ENCODE peak calls at places on chromosome 2, in eight cellular contexts. One of them, this sample, is unnamed.

GRCh38 chr2:3040066-3040428 is 337.6 kb downstream of the EIPR1 start:
- DNase-seq in GM12878: no peak
- DNase-seq in cardiac fibroblast: no peak
- DNase-seq in spleen: no peak
- DNase-seq in Calu3: no peak
- DNase-seq in nephron progenitor cell: no peak
- DNase-seq in B cell: no peak
- DNase-seq in fibroblast of the aortic adventitia: no peak
- DNase-seq in this sample: no peak

GRCh38 chr2:196331143-196331542 is 159.8 kb upstream of the STK17B start:
- DNase-seq in GM12878: no peak
- DNase-seq in cardiac fibroblast: peak
- DNase-seq in spleen: no peak
- DNase-seq in Calu3: peak
- DNase-seq in nephron progenitor cell: no peak
- DNase-seq in B cell: no peak
- DNase-seq in fibroblast of the aortic adventitia: peak
- DNase-seq in this sample: no peak

GRCh38 chr2:20617892-20618467 is 32.9 kb downstream of the HS1BP3 start:
- DNase-seq in GM12878: no peak
- DNase-seq in cardiac fibroblast: peak
- DNase-seq in spleen: peak
- DNase-seq in Calu3: peak
- DNase-seq in nephron progenitor cell: no peak
- DNase-seq in B cell: no peak
- DNase-seq in fibroblast of the aortic adventitia: peak
- DNase-seq in this sample: no peak

GRCh38 chr2:51720826-51721225 is 688.9 kb upstream of the NRXN1 start:
- DNase-seq in GM12878: no peak
- DNase-seq in cardiac fibroblast: no peak
- DNase-seq in spleen: no peak
- DNase-seq in Calu3: no peak
- DNase-seq in nephron progenitor cell: no peak
- DNase-seq in B cell: no peak
- DNase-seq in fibroblast of the aortic adventitia: peak
- DNase-seq in this sample: no peak

GRCh38 chr2:226609361-226609760 is 190.3 kb downstream of the IRS1 start:
- DNase-seq in GM12878: no peak
- DNase-seq in cardiac fibroblast: peak
- DNase-seq in spleen: no peak
- DNase-seq in Calu3: no peak
- DNase-seq in nephron progenitor cell: no peak
- DNase-seq in B cell: no peak
- DNase-seq in fibroblast of the aortic adventitia: peak
- DNase-seq in this sample: no peak

GRCh38 chr2:218960196-218961165 is 1.0 kb downstream of the CDK5R2 start:
- DNase-seq in GM12878: no peak
- DNase-seq in cardiac fibroblast: no peak
- DNase-seq in spleen: no peak
- DNase-seq in Calu3: no peak
- DNase-seq in nephron progenitor cell: peak
- DNase-seq in B cell: peak
- DNase-seq in fibroblast of the aortic adventitia: no peak
- DNase-seq in this sample: peak

GRCh38 chr2:12051831-12052230 is 305.4 kb downstream of the LPIN1 start:
- DNase-seq in GM12878: no peak
- DNase-seq in cardiac fibroblast: peak
- DNase-seq in spleen: no peak
- DNase-seq in Calu3: no peak
- DNase-seq in nephron progenitor cell: no peak
- DNase-seq in B cell: no peak
- DNase-seq in fibroblast of the aortic adventitia: peak
- DNase-seq in this sample: no peak

GRCh38 chr2:137547842-137548241 is 416.4 kb upstream of the HNMT start:
- DNase-seq in GM12878: no peak
- DNase-seq in cardiac fibroblast: no peak
- DNase-seq in spleen: no peak
- DNase-seq in Calu3: no peak
- DNase-seq in nephron progenitor cell: no peak
- DNase-seq in B cell: no peak
- DNase-seq in fibroblast of the aortic adventitia: no peak
- DNase-seq in this sample: no peak

GRCh38 chr2:136235451-136236418 is 117.8 kb upstream of the CXCR4 start:
- DNase-seq in GM12878: no peak
- DNase-seq in cardiac fibroblast: peak
- DNase-seq in spleen: no peak
- DNase-seq in Calu3: peak
- DNase-seq in nephron progenitor cell: no peak
- DNase-seq in B cell: no peak
- DNase-seq in fibroblast of the aortic adventitia: peak
- DNase-seq in this sample: no peak

GRCh38 chr2:122031544-122032263 is 276.3 kb downstream of the TSN start:
- DNase-seq in GM12878: peak
- DNase-seq in cardiac fibroblast: peak
- DNase-seq in spleen: no peak
- DNase-seq in Calu3: no peak
- DNase-seq in nephron progenitor cell: no peak
- DNase-seq in B cell: no peak
- DNase-seq in fibroblast of the aortic adventitia: no peak
- DNase-seq in this sample: no peak

GRCh38 chr2:199851886-199852285 is 894 bp upstream of the FTCDNL1 start:
- DNase-seq in GM12878: no peak
- DNase-seq in cardiac fibroblast: no peak
- DNase-seq in spleen: no peak
- DNase-seq in Calu3: no peak
- DNase-seq in nephron progenitor cell: no peak
- DNase-seq in B cell: no peak
- DNase-seq in fibroblast of the aortic adventitia: no peak
- DNase-seq in this sample: no peak

GRCh38 chr2:199850250-199850717 is 708 bp downstream of the FTCDNL1 start:
- DNase-seq in GM12878: no peak
- DNase-seq in cardiac fibroblast: no peak
- DNase-seq in spleen: no peak
- DNase-seq in Calu3: no peak
- DNase-seq in nephron progenitor cell: no peak
- DNase-seq in B cell: no peak
- DNase-seq in fibroblast of the aortic adventitia: no peak
- DNase-seq in this sample: no peak

GRCh38 chr2:199850718-199851498 is at the start of gene FTCDNL1:
- DNase-seq in GM12878: peak
- DNase-seq in cardiac fibroblast: peak
- DNase-seq in spleen: peak
- DNase-seq in Calu3: peak
- DNase-seq in nephron progenitor cell: peak
- DNase-seq in B cell: peak
- DNase-seq in fibroblast of the aortic adventitia: peak
- DNase-seq in this sample: peak

GRCh38 chr2:199848323-199848722 is 2.7 kb downstream of the FTCDNL1 start:
- DNase-seq in GM12878: no peak
- DNase-seq in cardiac fibroblast: no peak
- DNase-seq in spleen: no peak
- DNase-seq in Calu3: no peak
- DNase-seq in nephron progenitor cell: no peak
- DNase-seq in B cell: no peak
- DNase-seq in fibroblast of the aortic adventitia: no peak
- DNase-seq in this sample: no peak

GRCh38 chr2:199851499-199851816 is 466 bp upstream of the FTCDNL1 start:
- DNase-seq in GM12878: no peak
- DNase-seq in cardiac fibroblast: no peak
- DNase-seq in spleen: no peak
- DNase-seq in Calu3: no peak
- DNase-seq in nephron progenitor cell: no peak
- DNase-seq in B cell: no peak
- DNase-seq in fibroblast of the aortic adventitia: no peak
- DNase-seq in this sample: no peak
- TF ChIP-seq CTCF in GM12878: no peak
- TF ChIP-seq CTCF in cardiac fibroblast: no peak
- TF ChIP-seq CTCF in spleen: no peak
- TF ChIP-seq CTCF in Calu3: no peak
- TF ChIP-seq CTCF in nephron progenitor cell: no peak
- TF ChIP-seq CTCF in B cell: peak
- TF ChIP-seq CTCF in fibroblast of the aortic adventitia: no peak
- TF ChIP-seq CTCF in this sample: no peak

DNA sequence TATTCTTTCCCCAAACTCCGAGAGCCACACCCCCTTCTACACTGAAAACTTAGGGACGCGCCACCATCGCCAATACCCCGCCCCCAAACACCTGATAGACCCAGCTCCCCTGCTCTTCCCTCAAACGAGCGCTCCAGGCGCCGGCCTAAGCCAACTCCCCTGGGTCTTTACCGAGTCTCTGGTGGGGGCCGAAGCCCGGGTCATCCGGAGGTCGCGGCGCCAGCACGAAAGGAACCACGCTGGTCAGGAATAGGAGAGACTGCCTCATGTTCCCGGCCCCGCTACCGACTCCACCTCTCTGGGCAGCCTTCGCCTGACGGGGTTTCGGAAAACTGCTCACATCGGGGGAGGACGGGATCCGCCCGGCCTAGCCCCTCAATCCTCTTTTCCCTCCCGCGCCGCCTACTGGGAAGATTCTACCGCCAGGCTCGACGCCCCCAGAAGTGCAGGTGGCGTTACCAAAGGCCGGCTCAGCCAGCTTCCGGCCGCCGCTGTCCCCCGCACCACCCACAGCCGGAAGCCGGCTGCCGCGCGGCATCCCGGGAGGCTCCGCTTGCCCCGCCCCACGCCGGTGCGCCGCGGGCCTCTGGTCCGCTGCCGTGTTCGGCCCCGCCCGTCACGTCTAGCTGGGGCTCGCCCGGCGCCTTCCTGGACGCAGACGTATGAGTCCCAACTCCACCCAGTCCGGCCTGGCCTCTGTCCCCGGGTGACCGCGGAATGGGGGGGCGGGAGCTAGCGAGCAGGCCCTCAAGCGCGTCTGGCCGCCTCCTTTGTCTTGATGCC is at the start of gene ADAM17:
- DNase-seq in GM12878: peak
- DNase-seq in cardiac fibroblast: peak
- DNase-seq in spleen: peak
- DNase-seq in Calu3: peak
- DNase-seq in nephron progenitor cell: peak
- DNase-seq in B cell: peak
- DNase-seq in fibroblast of the aortic adventitia: peak
- DNase-seq in this sample: peak
- TF ChIP-seq CTCF in GM12878: peak
- TF ChIP-seq CTCF in cardiac fibroblast: peak
- TF ChIP-seq CTCF in spleen: peak
- TF ChIP-seq CTCF in Calu3: no peak
- TF ChIP-seq CTCF in nephron progenitor cell: peak
- TF ChIP-seq CTCF in B cell: peak
- TF ChIP-seq CTCF in fibroblast of the aortic adventitia: peak
- TF ChIP-seq CTCF in this sample: peak

DNA sequence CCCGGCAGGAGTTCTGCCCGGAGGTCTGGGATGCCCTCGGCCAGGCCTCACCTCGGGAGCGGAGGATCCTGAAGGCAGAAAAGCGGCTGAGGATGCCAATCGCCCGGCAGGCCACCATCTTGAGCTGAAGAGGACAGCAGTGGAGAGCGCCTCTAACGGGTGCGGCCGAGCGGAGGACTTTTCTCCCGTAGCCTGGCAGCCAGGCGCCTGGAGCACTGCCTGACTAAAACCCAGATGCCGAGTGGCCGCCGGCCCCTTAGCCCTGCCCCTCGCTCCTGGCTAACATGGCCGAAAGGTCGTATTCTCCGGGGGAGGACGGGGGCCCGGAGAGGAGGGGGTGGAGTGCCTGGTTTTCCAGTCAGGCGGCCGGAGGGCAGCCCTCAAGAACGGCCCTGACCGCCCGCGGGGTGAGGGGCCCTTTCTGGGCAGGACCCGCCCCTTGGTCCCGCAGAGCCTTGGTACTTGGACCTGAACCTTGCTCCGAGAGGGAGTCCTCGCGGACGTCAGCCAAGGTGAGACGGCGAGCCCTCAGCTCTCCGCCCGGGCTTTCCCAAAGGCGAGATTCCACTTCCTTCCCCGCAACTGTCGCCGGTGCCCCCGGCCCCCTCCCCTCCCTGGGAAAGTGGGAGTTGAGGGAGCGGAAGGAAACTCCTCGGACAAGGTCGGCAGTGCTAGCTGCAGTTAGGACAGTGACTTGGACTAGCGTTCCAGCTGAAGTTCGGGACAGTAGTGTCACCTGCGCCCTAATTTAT is at the start of the genes HADHA and HADHB:
- DNase-seq in GM12878: peak
- DNase-seq in cardiac fibroblast: peak
- DNase-seq in spleen: peak
- DNase-seq in Calu3: peak
- DNase-seq in nephron progenitor cell: peak
- DNase-seq in B cell: peak
- DNase-seq in fibroblast of the aortic adventitia: peak
- DNase-seq in this sample: peak
- TF ChIP-seq CTCF in GM12878: peak
- TF ChIP-seq CTCF in cardiac fibroblast: peak
- TF ChIP-seq CTCF in spleen: no peak
- TF ChIP-seq CTCF in Calu3: no peak
- TF ChIP-seq CTCF in nephron progenitor cell: no peak
- TF ChIP-seq CTCF in B cell: no peak
- TF ChIP-seq CTCF in fibroblast of the aortic adventitia: peak
- TF ChIP-seq CTCF in this sample: peak

GRCh38 chr2:18559941-18560796 is at the start of gene RDH14:
- DNase-seq in GM12878: peak
- DNase-seq in cardiac fibroblast: peak
- DNase-seq in spleen: peak
- DNase-seq in Calu3: peak
- DNase-seq in nephron progenitor cell: peak
- DNase-seq in B cell: peak
- DNase-seq in fibroblast of the aortic adventitia: peak
- DNase-seq in this sample: peak

GRCh38 chr2:18559531-18559930 is 922 bp downstream of the RDH14 start:
- DNase-seq in GM12878: no peak
- DNase-seq in cardiac fibroblast: no peak
- DNase-seq in spleen: no peak
- DNase-seq in Calu3: no peak
- DNase-seq in nephron progenitor cell: peak
- DNase-seq in B cell: no peak
- DNase-seq in fibroblast of the aortic adventitia: no peak
- DNase-seq in this sample: no peak

GRCh38 chr2:18560797-18561085 is 288 bp upstream of the RDH14 start:
- DNase-seq in GM12878: no peak
- DNase-seq in cardiac fibroblast: no peak
- DNase-seq in spleen: no peak
- DNase-seq in Calu3: no peak
- DNase-seq in nephron progenitor cell: no peak
- DNase-seq in B cell: no peak
- DNase-seq in fibroblast of the aortic adventitia: no peak
- DNase-seq in this sample: no peak

GRCh38 chr2:18558458-18558857 is 2.0 kb downstream of the RDH14 start:
- DNase-seq in GM12878: no peak
- DNase-seq in cardiac fibroblast: no peak
- DNase-seq in spleen: no peak
- DNase-seq in Calu3: no peak
- DNase-seq in nephron progenitor cell: no peak
- DNase-seq in B cell: no peak
- DNase-seq in fibroblast of the aortic adventitia: no peak
- DNase-seq in this sample: no peak

DNA sequence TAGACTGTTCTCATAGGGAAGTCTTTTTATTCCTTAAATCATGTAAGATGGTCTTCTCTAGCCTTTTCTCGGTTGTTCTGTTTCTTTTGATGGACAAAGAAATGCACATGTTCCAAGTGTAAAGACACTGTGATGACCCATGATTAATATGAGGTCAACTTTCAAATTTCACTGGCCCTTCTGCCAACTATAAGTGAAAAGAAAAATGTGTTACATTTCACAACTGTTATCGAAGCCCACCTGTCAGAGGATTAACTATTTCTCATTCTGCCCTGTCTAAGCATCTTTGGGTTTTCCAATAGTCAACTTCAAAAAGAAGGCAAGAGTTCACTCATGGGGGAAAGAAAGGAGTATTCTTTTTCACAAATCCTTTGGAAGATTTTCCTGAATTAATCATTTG is 3.3 kb downstream of the RDH14 start:
- DNase-seq in GM12878: no peak
- DNase-seq in cardiac fibroblast: no peak
- DNase-seq in spleen: no peak
- DNase-seq in Calu3: no peak
- DNase-seq in nephron progenitor cell: no peak
- DNase-seq in B cell: no peak
- DNase-seq in fibroblast of the aortic adventitia: no peak
- DNase-seq in this sample: no peak
- TF ChIP-seq CTCF in GM12878: no peak
- TF ChIP-seq CTCF in cardiac fibroblast: no peak
- TF ChIP-seq CTCF in spleen: no peak
- TF ChIP-seq CTCF in Calu3: no peak
- TF ChIP-seq CTCF in nephron progenitor cell: no peak
- TF ChIP-seq CTCF in B cell: no peak
- TF ChIP-seq CTCF in fibroblast of the aortic adventitia: no peak
- TF ChIP-seq CTCF in this sample: no peak